ENCODE peak calls at places on chromosome 14, in six cellular contexts. V is activated T-cell treated with anti-CD3 and anti-CD28 coated beads for 4 hours; L is ureter; K is activated T-helper 1 cell treated with anti-CD3 and anti-CD28 coated beads, Interleukin-2, amount 50 U/mL, for 16 hours; S is EH; P is sciatic nerve. H is an unnamed sample.

GRCh38 chr14:30655124-30655523 is 33.0 kb downstream of the SCFD1 start:
- DNase-seq in V (no peak), L (no peak), P (no peak), K (no peak), S (peak), H (no peak)

GRCh38 chr14:62079035-62079434 is 316.8 kb downstream of the SNAPC1 start:
- DNase-seq in S (no peak), L (no peak), V (no peak), P (no peak), K (no peak), H (no peak)

GRCh38 chr14:32986791-32987545 is 48.3 kb downstream of the NPAS3 start:
- DNase-seq in L (no peak), K (no peak), P (no peak), V (no peak), S (peak), H (no peak)

GRCh38 chr14:81565441-81566290 is 32.0 kb upstream of the SEL1L start:
- DNase-seq in L (no peak), K (no peak), P (no peak), V (no peak), S (no peak), H (no peak)

GRCh38 chr14:61381589-61381988 is 60.2 kb downstream of the PRKCH start:
- DNase-seq in K (no peak), P (no peak), L (no peak), S (no peak), V (no peak), H (no peak)

GRCh38 chr14:51818748-51819386 is 41.5 kb upstream of the GNG2 start:
- DNase-seq in S (no peak), P (no peak), V (no peak), K (no peak), L (no peak), H (no peak)

GRCh38 chr14:64915797-64916196 is 1.5 kb downstream of the CHURC1 start:
- DNase-seq in S (no peak), K (no peak), L (no peak), P (no peak), V (no peak), H (no peak)

GRCh38 chr14:61927015-61927414 is 164.8 kb downstream of the SNAPC1 start:
- DNase-seq in K (no peak), V (no peak), S (peak), L (no peak), P (no peak), H (no peak)

GRCh38 chr14:60721331-60722162 is 2.6 kb downstream of the SIX4 start:
- DNase-seq in S (peak), L (peak), P (peak), V (peak), K (peak), H (no peak)